ENCODE peak calls at places on chromosome 17, in ten cellular contexts. C, A, J, U, H, T, K, Z, Q and R are unnamed samples.

GRCh38 chr17:238071-238963 is 56.9 kb upstream of the DOC2B start:
- DNase-seq in C (no peak), K (no peak), U (no peak), Z (no peak), Q (no peak), T (peak; percentile 42), H (no peak), A (no peak), J (no peak), R (no peak)

GRCh38 chr17:82065193-82065637 is 389 bp downstream of the DUS1L start:
- DNase-seq in Q (no peak), J (no peak), A (no peak), H (no peak), Z (peak; percentile 36), T (peak; percentile 86), C (no peak), K (no peak), U (peak; percentile 66), R (peak; percentile 38)

GRCh38 chr17:19538095-19539039 is 4.7 kb downstream of the SLC47A1 start:
- DNase-seq in J (peak; percentile 41), Z (no peak), U (no peak), H (peak; percentile 55), K (no peak), Q (no peak), C (no peak), T (no peak), A (peak; percentile 68), R (no peak)

GRCh38 chr17:21125862-21126261 is 902 bp upstream of the DHRS7B start:
- DNase-seq in Z (peak; percentile 18), U (no peak), A (no peak), J (no peak), K (no peak), T (no peak), C (no peak), Q (no peak), H (no peak), R (peak; percentile 19)

GRCh38 chr17:19716108-19717030 is at the start of gene SLC47A2:
- DNase-seq in Q (peak; percentile 49), A (no peak), U (no peak), C (no peak), K (no peak), Z (no peak), T (peak; percentile 67), H (peak; percentile 2), J (peak; percentile 33), R (no peak)

GRCh38 chr17:81325057-81325973 is 30.2 kb upstream of the SLC38A10 start:
- DNase-seq in H (no peak), U (no peak), J (no peak), A (no peak), Z (no peak), K (no peak), Q (no peak), T (no peak), C (no peak), R (no peak)

GRCh38 chr17:67863624-67864247 is 38.4 kb downstream of the BPTF start:
- DNase-seq in U (no peak), Z (no peak), A (no peak), Q (no peak), C (no peak), J (no peak), H (no peak), T (no peak), K (no peak), R (peak; percentile 34)

GRCh38 chr17:51601622-51602261 is 341.4 kb downstream of the UTP18 start:
- DNase-seq in C (no peak), J (no peak), T (no peak), A (no peak), Z (no peak), K (no peak), U (no peak), Q (no peak), H (no peak), R (no peak)

GRCh38 chr17:49337900-49338299 is 24.1 kb downstream of the ZNF652 start:
- DNase-seq in Z (peak; percentile 30), C (peak; percentile 53), T (no peak), Q (no peak), U (no peak), A (no peak), J (no peak), H (no peak), K (no peak), R (no peak)

GRCh38 chr17:49339359-49339758 is 22.7 kb downstream of the ZNF652 start:
- DNase-seq in K (no peak), A (no peak), T (no peak), H (no peak), C (no peak), U (no peak), Q (no peak), J (no peak), Z (no peak), R (no peak)

GRCh38 chr17:49333806-49334205 is 28.2 kb downstream of the ZNF652 start:
- DNase-seq in K (no peak), Q (no peak), H (no peak), A (no peak), Z (no peak), T (no peak), U (no peak), J (no peak), C (peak; percentile 37), R (no peak)

GRCh38 chr17:49338883-49339282 is 23.2 kb downstream of the ZNF652 start:
- DNase-seq in H (no peak), T (no peak), J (no peak), A (no peak), K (no peak), U (no peak), C (no peak), Z (no peak), Q (no peak), R (no peak)

GRCh38 chr17:49334744-49335512 is 27.1 kb downstream of the ZNF652 start:
- DNase-seq in Z (no peak), Q (no peak), U (no peak), H (no peak), K (no peak), T (no peak), C (peak; percentile 54), J (no peak), A (no peak), R (no peak)
- H3K4me3 ChIP-seq in Z (no peak overlapping the region), Q (no peak overlapping the region), U (no peak overlapping the region), H (no peak overlapping the region), K (no peak overlapping the region), T (no peak overlapping the region), C (no peak overlapping the region), J (no peak overlapping the region), A (no peak overlapping the region), R (no peak overlapping the region)

GRCh38 chr17:11772031-11772430 is 173.8 kb downstream of the DNAH9 start:
- DNase-seq in T (no peak), A (no peak), H (no peak), K (no peak), C (no peak), Q (no peak), J (no peak), U (no peak), Z (no peak), R (no peak)
- TF ChIP-seq CTCF in T (no peak), A (no peak), H (no peak), K (no peak), C (no peak), Q (no peak), J (no peak), U (no peak), Z (no peak), R (no peak)

DNA sequence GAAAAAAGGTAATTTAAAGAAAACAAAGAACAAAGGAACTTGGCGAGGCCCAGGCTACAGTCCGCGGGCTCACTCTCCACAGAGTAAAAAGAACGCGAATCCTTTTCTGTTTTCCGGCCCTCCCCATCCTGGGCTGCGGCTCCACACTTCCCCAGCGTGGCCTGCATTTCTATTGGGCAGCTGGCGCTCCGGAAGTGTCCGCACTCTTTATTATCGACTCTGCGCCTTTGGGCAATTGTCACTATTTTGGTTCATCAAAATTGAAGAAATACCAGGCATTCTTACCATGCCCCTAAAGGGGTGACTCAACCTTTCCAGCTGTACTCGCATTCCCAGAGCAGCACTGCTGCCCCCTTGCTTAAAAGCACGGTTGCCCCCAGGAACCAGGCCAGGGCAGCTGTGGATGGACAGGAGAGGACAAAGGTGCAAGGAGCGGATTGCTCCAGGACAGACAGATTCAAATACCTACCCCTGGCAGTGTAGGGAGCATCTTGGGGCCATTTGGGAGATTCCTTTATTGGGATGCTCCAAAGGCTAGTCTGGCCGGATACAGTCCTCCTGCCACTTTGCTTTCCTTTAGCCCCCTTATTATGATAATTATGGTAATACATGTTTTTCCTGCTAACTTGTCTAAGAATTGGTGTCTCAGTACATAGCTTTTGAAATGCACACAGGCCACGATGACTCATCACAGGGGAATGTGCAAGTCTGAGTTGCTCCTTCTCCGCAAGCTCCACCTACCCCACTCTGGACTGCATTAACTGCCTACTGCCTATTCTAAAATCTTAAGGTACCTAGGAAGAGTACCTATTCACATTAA is 985 bp upstream of the SLFN12 start:
- DNase-seq in J (peak; percentile 80), H (peak; percentile 79), T (peak; percentile 85), C (peak; percentile 99), Z (peak; percentile 96), K (no peak), Q (no peak), U (peak; percentile 87), A (peak; percentile 67), R (peak; percentile 89)
- H3K4me3 ChIP-seq in J (peak overlapping the region; percentile 58), H (peak overlapping the region; percentile 55), T (peak overlapping the region; percentile 47), C (peak overlapping the region; percentile 93), Z (peak overlapping the region; percentile 55), K (peak overlapping the region; percentile 56), Q (peak overlapping the region; percentile 45), U (no peak overlapping the region), A (peak overlapping the region; percentile 70), R (peak overlapping the region; percentile 93)

GRCh38 chr17:28320215-28321061 is 1.4 kb downstream of the TMEM97 start:
- DNase-seq in U (no peak), J (peak; percentile 11), Q (no peak), T (no peak), Z (no peak), A (no peak), H (no peak), K (no peak), C (no peak), R (no peak)

GRCh38 chr17:28317965-28318758 is 838 bp upstream of the TMEM97 start:
- DNase-seq in T (no peak), Z (peak; percentile 6), H (no peak), A (no peak), K (no peak), J (no peak), C (no peak), U (no peak), Q (peak; percentile 56), R (peak; percentile 20)

GRCh38 chr17:28317099-28317964 is 1.7 kb upstream of the TMEM97 start:
- DNase-seq in C (no peak), Z (no peak), J (peak; percentile 20), H (no peak), T (no peak), K (no peak), U (no peak), A (no peak), Q (no peak), R (no peak)

GRCh38 chr17:28315846-28316705 is 2.9 kb upstream of the TMEM97 start:
- DNase-seq in Q (no peak), C (no peak), K (no peak), U (no peak), A (no peak), Z (no peak), J (peak; percentile 12), H (no peak), T (no peak), R (no peak)

DNA sequence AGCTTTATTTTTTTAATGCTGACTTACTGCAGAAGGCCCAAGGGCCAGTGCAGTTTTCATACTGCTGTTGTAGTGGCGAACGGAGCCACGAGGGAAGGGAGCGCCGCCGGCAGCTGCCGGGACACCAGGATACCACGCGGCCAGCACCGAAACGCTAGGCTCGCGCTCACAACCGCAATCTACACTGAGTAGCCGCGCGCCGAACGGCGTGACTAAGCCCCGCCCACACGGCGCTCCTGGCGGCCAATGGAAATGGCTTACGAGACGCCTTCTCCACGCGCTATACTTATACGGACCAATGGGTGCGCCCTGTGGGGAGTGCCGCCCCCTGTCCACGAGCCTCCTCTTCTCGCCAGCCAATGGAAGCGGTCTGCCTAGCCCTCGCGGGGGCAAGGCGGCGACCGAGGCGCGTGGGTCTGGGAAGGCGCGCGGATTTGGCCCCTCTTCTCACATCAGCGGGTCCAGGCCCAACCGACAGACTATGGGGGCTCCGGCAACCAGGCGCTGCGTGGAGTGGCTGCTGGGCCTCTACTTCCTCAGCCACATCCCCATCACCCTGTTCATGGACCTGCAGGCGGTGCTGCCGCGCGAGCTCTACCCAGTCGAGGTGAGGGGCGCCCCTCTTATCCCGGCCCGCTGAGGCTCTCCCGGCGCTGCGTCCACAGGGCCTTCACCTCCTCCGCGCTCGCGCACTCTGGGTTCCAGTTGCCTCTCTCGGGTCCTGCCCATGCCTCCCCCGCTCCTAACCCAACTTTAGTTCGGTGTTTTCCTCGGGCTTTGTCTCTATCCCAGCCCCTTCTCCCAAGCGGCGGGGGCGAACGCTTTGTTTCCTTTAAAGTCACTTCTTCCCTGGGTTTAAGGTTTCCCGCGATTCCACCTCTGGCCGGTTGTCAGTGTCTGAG is at the start of gene TMEM97:
- DNase-seq in U (peak; percentile 98), A (peak; percentile 97), J (peak; percentile 99), T (peak; percentile 97), H (peak; percentile 98), Q (peak; percentile 97), C (peak; percentile 96), K (peak; percentile 90), Z (peak; percentile 98), R (peak; percentile 99)
- TF ChIP-seq CTCF in U (no peak), A (no peak), J (no peak), T (no peak), H (no peak), Q (peak; percentile 8), C (peak; percentile 5), K (peak; percentile 10), Z (no peak), R (no peak)